ENCODE peak calls at places on chromosomes 3 and 15, in seven cellular contexts. E is HepG2, Z is HCT116, W is SK-N-SH, Q is K562, V is H1, M is GM12878. B is an unnamed sample.

GRCh38 chr15:35618260-35619188 is 72.6 kb upstream of the DPH6 start:
- DNase-seq in Q (no peak), W (peak), M (no peak), V (no peak), E (no peak), Z (no peak), B (no peak)

GRCh38 chr15:78092111-78093041 is at the start of gene SH2D7:
- DNase-seq in Q (no peak), M (no peak), V (no peak), Z (no peak), E (no peak), W (no peak), B (no peak)

GRCh38 chr15:92904832-92905640 is 4.9 kb downstream of the CHD2 start:
- DNase-seq in W (no peak), E (no peak), Q (no peak), M (no peak), Z (no peak), V (no peak), B (no peak)

GRCh38 chr3:89179355-89179997 is 72.1 kb downstream of the EPHA3 start:
- DNase-seq in Z (no peak), Q (no peak), E (no peak), W (no peak), M (peak), V (no peak), B (no peak)

GRCh38 chr15:31511707-31512310 is 185.2 kb downstream of the KLF13 start:
- DNase-seq in V (no peak), W (no peak), Q (no peak), E (no peak), M (peak), Z (no peak), B (no peak)

GRCh38 chr3:63353383-63353782 is 75.3 kb downstream of the SYNPR start:
- DNase-seq in Z (no peak), Q (no peak), E (no peak), W (no peak), M (no peak), V (no peak), B (no peak)

GRCh38 chr3:152243301-152243711 is 25.4 kb upstream of the MBNL1 start:
- DNase-seq in E (peak), Q (peak), W (no peak), M (peak), V (no peak), Z (no peak), B (no peak)

GRCh38 chr15:84773716-84774115 is 25.3 kb downstream of the ZNF592 start:
- DNase-seq in E (no peak), M (no peak), Z (no peak), W (no peak), V (no peak), Q (no peak), B (no peak)

GRCh38 chr3:62562017-62562416 is 188.7 kb upstream of the FEZF2 start:
- DNase-seq in Z (no peak), Q (no peak), W (no peak), E (no peak), M (no peak), V (no peak), B (no peak)

GRCh38 chr15:34855893-34856292 is 60.5 kb upstream of the ACTC1 start:
- DNase-seq in Q (no peak), W (no peak), M (no peak), E (no peak), V (no peak), Z (no peak), B (no peak)

GRCh38 chr3:186510374-186511079 is 33.7 kb downstream of the CRYGS start:
- DNase-seq in Q (no peak), M (no peak), W (no peak), V (no peak), Z (no peak), E (no peak), B (no peak)

GRCh38 chr15:65834603-65835282 is 34.5 kb upstream of the RAB11A start:
- DNase-seq in Z (no peak), W (no peak), M (no peak), E (no peak), Q (peak), V (no peak), B (no peak)

GRCh38 chr3:95277614-95278013 is 1214.8 kb downstream of the NSUN3 start:
- DNase-seq in M (no peak), Z (no peak), V (no peak), W (no peak), Q (no peak), E (no peak), B (no peak)

GRCh38 chr3:51675201-51675611 is 4.2 kb downstream of the TEX264 start:
- DNase-seq in E (no peak), Z (no peak), M (no peak), Q (no peak), W (no peak), V (no peak), B (no peak)

GRCh38 chr3:57026918-57027317 is 33.5 kb upstream of the SPATA12 start:
- DNase-seq in W (no peak), V (no peak), M (no peak), Z (no peak), Q (no peak), E (no peak), B (no peak)

GRCh38 chr3:52742418-52743041 is 28.2 kb downstream of the NEK4 start:
- DNase-seq in V (no peak), W (peak), M (peak), Q (peak), Z (peak), E (peak), B (peak)

GRCh38 chr15:38474155-38474757 is 20.3 kb downstream of the FAM98B start:
- DNase-seq in M (peak), V (no peak), Q (peak), E (peak), Z (peak), W (peak), B (peak)

GRCh38 chr3:70996082-70996481 is 587.4 kb downstream of the FOXP1 start:
- DNase-seq in Z (no peak), W (no peak), Q (no peak), V (no peak), M (no peak), E (no peak), B (no peak)

GRCh38 chr15:34336947-34337556 is 529 bp downstream of the SLC12A6 start:
- DNase-seq in Q (no peak), W (no peak), Z (no peak), V (no peak), M (no peak), E (no peak), B (no peak)

GRCh38 chr3:123346041-123346440 is 102.8 kb downstream of the ADCY5 start:
- DNase-seq in Q (peak), W (no peak), V (no peak), M (no peak), Z (no peak), E (no peak), B (no peak)

GRCh38 chr15:76823903-76824302 is 81.2 kb downstream of the SCAPER start:
- DNase-seq in E (no peak), W (no peak), Z (no peak), Q (no peak), V (no peak), M (no peak), B (no peak)

GRCh38 chr3:196995027-196995426 is 26.4 kb upstream of the PIGZ start:
- DNase-seq in W (no peak), Z (no peak), Q (no peak), V (no peak), E (no peak), M (no peak), B (no peak)

GRCh38 chr15:57780461-57780860 is 73.9 kb downstream of the POLR2M start:
- DNase-seq in E (no peak), Z (no peak), M (no peak), Q (no peak), W (no peak), V (no peak), B (no peak)

GRCh38 chr3:7683431-7683830 is 818.2 kb upstream of the LMCD1 start:
- DNase-seq in Z (no peak), M (no peak), E (no peak), Q (no peak), V (no peak), W (no peak), B (no peak)

GRCh38 chr3:54670269-54671000 is 257.4 kb downstream of the LRTM1 start:
- DNase-seq in Z (no peak), E (no peak), M (no peak), W (no peak), V (peak), Q (no peak), B (no peak)

GRCh38 chr15:81897011-81897677 is 148.7 kb downstream of the MEX3B start:
- DNase-seq in Q (no peak), V (no peak), E (no peak), M (no peak), W (no peak), Z (no peak), B (no peak)

GRCh38 chr3:58989173-58989572 is 60.7 kb downstream of the CFAP20DC start:
- DNase-seq in M (no peak), W (no peak), Q (no peak), Z (no peak), V (no peak), E (no peak), B (no peak)

GRCh38 chr3:33130144-33130543 is 16.3 kb downstream of the CRTAP start:
- DNase-seq in V (no peak), Q (no peak), E (no peak), Z (no peak), M (no peak), W (no peak), B (no peak)

GRCh38 chr3:52204337-52205073 is 6.5 kb downstream of the ALAS1 start:
- DNase-seq in Q (no peak), V (no peak), M (no peak), E (peak), Z (no peak), W (no peak), B (no peak)

GRCh38 chr15:35289029-35289617 is 204.0 kb upstream of the NANOGP8 start:
- DNase-seq in Z (peak), V (no peak), M (no peak), E (peak), W (peak), Q (peak), B (no peak)

GRCh38 chr3:31288641-31289100 is 244.1 kb upstream of the STT3B start:
- DNase-seq in M (no peak), V (no peak), W (no peak), Z (peak), Q (peak), E (peak), B (no peak)

GRCh38 chr15:45320581-45320980 is 57.8 kb downstream of the GATM start:
- DNase-seq in E (peak), Q (no peak), Z (peak), W (no peak), M (no peak), V (no peak), B (no peak)

GRCh38 chr3:46848271-46849097 is 14.8 kb downstream of the MYL3 start:
- DNase-seq in Q (peak), E (no peak), M (no peak), Z (no peak), V (peak), W (no peak), B (no peak)

GRCh38 chr15:63677778-63678177 is 80.6 kb downstream of the FBXL22 start:
- DNase-seq in V (no peak), W (no peak), Q (no peak), Z (no peak), E (peak), M (no peak), B (no peak)

GRCh38 chr3:185465471-185465870 is 33.4 kb downstream of the TMEM41A start:
- DNase-seq in E (no peak), V (no peak), Z (no peak), Q (no peak), M (no peak), W (no peak), B (no peak)

GRCh38 chr3:11565932-11566331 is 77.8 kb downstream of the VGLL4 start:
- DNase-seq in M (no peak), V (no peak), E (no peak), W (no peak), Q (no peak), Z (no peak), B (no peak)

GRCh38 chr3:11565492-11565891 is 78.2 kb downstream of the VGLL4 start:
- DNase-seq in E (no peak), W (no peak), Z (no peak), V (no peak), M (no peak), Q (no peak), B (no peak)

GRCh38 chr3:11564577-11565001 is 79.1 kb downstream of the VGLL4 start:
- DNase-seq in E (no peak), Q (no peak), Z (no peak), V (no peak), W (no peak), M (no peak), B (no peak)

GRCh38 chr3:11563749-11564148 is 80.0 kb downstream of the VGLL4 start:
- DNase-seq in E (no peak), Z (no peak), V (no peak), W (no peak), Q (no peak), M (no peak), B (no peak)

DNA sequence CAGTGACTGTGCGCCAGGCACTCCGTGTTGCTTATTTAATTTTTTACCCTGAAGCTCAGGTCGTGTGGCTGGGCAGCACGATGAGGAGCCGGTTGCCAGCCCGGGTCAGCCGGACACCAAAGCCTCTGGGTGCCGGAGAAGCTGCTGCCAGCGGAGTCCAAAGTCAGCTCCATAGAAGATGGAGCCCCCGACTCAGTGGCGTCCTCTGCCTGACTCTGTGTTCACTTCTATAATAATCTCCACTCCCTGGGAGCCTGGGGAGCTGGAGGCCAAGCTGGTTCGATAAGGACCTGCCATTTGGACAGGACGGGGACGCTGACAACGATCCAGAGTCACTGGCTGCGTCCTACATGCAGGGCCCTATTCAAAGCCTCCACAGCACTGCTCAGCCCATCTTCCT is 78.6 kb downstream of the VGLL4 start:
- DNase-seq in Z (no peak), Q (no peak), E (no peak), V (no peak), W (no peak), M (no peak), B (no peak)
- TF ChIP-seq SIN3A in Z (no peak), Q (no peak), E (no peak), V (no peak), W (no peak), M (no peak), B (no peak)

GRCh38 chr3:138670409-138670808 is 61.8 kb downstream of the FAIM start:
- DNase-seq in E (no peak), V (no peak), M (no peak), Z (no peak), Q (no peak), W (no peak), B (no peak)
- TF ChIP-seq SIN3A in E (no peak), V (no peak), M (no peak), Z (no peak), Q (no peak), W (no peak), B (no peak)

GRCh38 chr3:183264249-183264648 is 11.2 kb downstream of the B3GNT5 start:
- DNase-seq in M (no peak), Q (no peak), V (no peak), E (no peak), W (no peak), Z (no peak), B (no peak)

GRCh38 chr3:183265157-183265642 is 12.1 kb downstream of the B3GNT5 start:
- DNase-seq in W (no peak), Q (no peak), V (no peak), M (no peak), Z (no peak), E (no peak), B (no peak)

GRCh38 chr3:183261103-183261502 is 8.1 kb downstream of the B3GNT5 start:
- DNase-seq in Z (no peak), W (no peak), M (no peak), E (no peak), V (no peak), Q (no peak), B (no peak)

GRCh38 chr3:183260167-183260904 is 7.3 kb downstream of the B3GNT5 start:
- DNase-seq in M (no peak), W (no peak), E (no peak), V (no peak), Q (no peak), Z (no peak), B (no peak)

GRCh38 chr3:183262979-183263378 is 9.9 kb downstream of the B3GNT5 start:
- DNase-seq in V (no peak), Q (peak), Z (no peak), M (no peak), E (no peak), W (no peak), B (no peak)
- TF ChIP-seq SIN3A in V (no peak), Q (no peak), Z (no peak), M (no peak), E (no peak), W (no peak), B (no peak)

GRCh38 chr3:73405000-73405399 is 219.7 kb downstream of the PDZRN3 start:
- DNase-seq in Z (no peak), V (no peak), Q (no peak), M (no peak), W (no peak), E (no peak), B (no peak)
- TF ChIP-seq SIN3A in Z (no peak), V (no peak), Q (no peak), M (no peak), W (no peak), E (no peak), B (no peak)

DNA sequence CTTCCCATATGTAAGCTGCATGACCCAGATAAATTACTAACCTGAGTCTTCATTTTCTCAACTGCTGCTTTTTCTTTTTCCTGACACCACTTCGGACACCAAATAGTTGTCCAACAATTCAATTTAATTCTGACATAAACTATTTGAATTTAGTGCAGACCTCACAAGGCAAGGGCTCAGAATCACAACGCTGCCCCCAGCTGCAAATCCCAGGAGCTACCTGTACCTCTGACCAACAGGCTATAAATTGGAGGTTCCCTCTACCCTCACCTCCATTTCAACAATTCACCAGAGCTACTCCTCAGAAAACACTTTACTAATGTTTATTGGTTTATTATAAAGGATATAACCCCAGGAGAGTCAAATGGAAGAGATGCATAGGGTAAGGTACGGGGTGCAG is 737.6 kb downstream of the NTRK3 start:
- DNase-seq in E (no peak), V (no peak), Z (no peak), M (no peak), W (no peak), Q (no peak), B (no peak)
- TF ChIP-seq SIN3A in E (no peak), V (no peak), Z (no peak), M (no peak), W (no peak), Q (no peak), B (no peak)

GRCh38 chr3:106332884-106333283 is 464.1 kb upstream of the CBLB start:
- DNase-seq in Q (no peak), V (no peak), E (no peak), M (peak), Z (no peak), W (no peak), B (no peak)
- TF ChIP-seq SIN3A in Q (no peak), V (no peak), E (no peak), M (no peak), Z (no peak), W (no peak), B (no peak)

GRCh38 chr15:90004671-90005070 is 3.5 kb downstream of the ZNF710 start:
- DNase-seq in E (peak), Z (no peak), V (no peak), Q (no peak), M (no peak), W (no peak), B (peak)
- TF ChIP-seq SIN3A in E (no peak), Z (no peak), V (no peak), Q (no peak), M (no peak), W (no peak), B (no peak)

GRCh38 chr15:60669351-60669750 is 190.4 kb upstream of the ICE2 start:
- DNase-seq in E (no peak), M (no peak), V (no peak), Z (no peak), Q (no peak), W (no peak), B (no peak)

GRCh38 chr15:60673156-60673555 is 194.2 kb upstream of the ICE2 start:
- DNase-seq in E (no peak), M (no peak), Z (no peak), W (no peak), V (no peak), Q (no peak), B (no peak)

GRCh38 chr15:60667190-60667868 is 188.4 kb upstream of the ICE2 start:
- DNase-seq in W (no peak), E (no peak), M (no peak), V (no peak), Q (no peak), Z (no peak), B (no peak)

GRCh38 chr15:60672400-60672799 is 193.5 kb upstream of the ICE2 start:
- DNase-seq in M (no peak), Z (no peak), V (no peak), E (peak), W (no peak), Q (no peak), B (no peak)

DNA sequence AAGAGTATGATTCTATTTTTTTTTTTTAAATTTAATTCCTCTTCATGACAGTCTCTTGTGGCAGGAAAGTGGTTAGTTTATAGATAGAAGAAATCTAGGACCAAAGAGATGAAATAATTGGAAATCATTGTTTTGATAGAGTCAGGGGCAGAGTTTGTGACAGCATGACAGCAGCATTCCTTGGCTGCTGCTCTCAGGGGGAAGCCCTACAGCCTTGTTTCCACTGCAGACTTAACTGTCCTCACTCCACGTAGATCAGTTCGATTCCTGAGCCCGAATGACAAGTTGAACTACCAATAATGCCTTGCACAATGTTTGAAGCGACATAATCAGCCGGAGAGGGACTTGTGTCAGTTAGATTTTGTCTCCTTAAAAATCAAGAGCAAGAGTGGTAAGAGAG is 189.0 kb upstream of the ICE2 start:
- DNase-seq in V (no peak), M (no peak), W (no peak), E (no peak), Z (no peak), Q (no peak), B (no peak)
- TF ChIP-seq SIN3A in V (no peak), M (no peak), W (no peak), E (no peak), Z (no peak), Q (no peak), B (no peak)

B was measured in Panc1.